ENCODE peak calls at places on chromosomes 6 and 20, in nine cellular contexts. I, L, C, M, A, H, X, Z and B are unnamed samples.

GRCh38 chr6:28401172-28401571 is 1.6 kb upstream of the ZSCAN12 start:
- DNase-seq in I (no peak), L (no peak), C (no peak), M (peak; percentile 76), A (no peak), H (no peak), X (no peak), Z (peak; percentile 32), B (no peak)

GRCh38 chr6:119102901-119103300 is 24.4 kb upstream of the FAM184A start:
- DNase-seq in I (no peak), L (no peak), C (no peak), M (no peak), A (no peak), H (no peak), X (no peak), Z (no peak), B (no peak)

GRCh38 chr6:91590191-91590590 is 1003.3 kb upstream of the MAP3K7 start:
- DNase-seq in I (no peak), L (no peak), C (no peak), M (no peak), A (no peak), H (no peak), X (no peak), Z (no peak), B (no peak)

GRCh38 chr6:113856571-113857564 is at the start of gene MARCKS:
- DNase-seq in I (peak; percentile 80), L (peak; percentile 50), C (peak; percentile 84), M (peak; percentile 80), A (peak; percentile 84), H (peak; percentile 75), X (peak; percentile 80), Z (peak; percentile 71), B (peak; percentile 78)

GRCh38 chr6:50724381-50725124 is 11.2 kb downstream of the TFAP2D start:
- DNase-seq in I (no peak), L (no peak), C (no peak), M (no peak), A (no peak), H (no peak), X (no peak), Z (no peak), B (no peak)

GRCh38 chr6:29200767-29201662 is 30.3 kb downstream of the OR2J2 start:
- DNase-seq in I (no peak), L (no peak), C (no peak), M (no peak), A (no peak), H (no peak), X (no peak), Z (no peak), B (peak; percentile 55)

GRCh38 chr6:147167576-147168461 is 36.4 kb upstream of the STXBP5 start:
- DNase-seq in I (no peak), L (no peak), C (no peak), M (no peak), A (no peak), H (no peak), X (no peak), Z (no peak), B (no peak)

GRCh38 chr20:12110274-12110673 is 192.6 kb downstream of the BTBD3 start:
- DNase-seq in I (no peak), L (no peak), C (no peak), M (no peak), A (no peak), H (no peak), X (no peak), Z (no peak), B (no peak)

GRCh38 chr6:44800171-44800671 is 412.7 kb downstream of the CDC5L start:
- DNase-seq in I (peak; percentile 84), L (peak; percentile 4), C (peak; percentile 38), M (peak; percentile 27), A (no peak), H (no peak), X (peak; percentile 16), Z (no peak), B (no peak)

GRCh38 chr20:37295001-37295400 is 5.5 kb downstream of the MANBAL start:
- DNase-seq in I (peak; percentile 90), L (peak; percentile 96), C (peak; percentile 59), M (peak; percentile 99), A (no peak), H (peak; percentile 95), X (peak; percentile 41), Z (peak; percentile 99), B (no peak)

GRCh38 chr6:161922631-161923119 is 648.8 kb upstream of the AGPAT4 start:
- DNase-seq in I (no peak), L (peak; percentile 48), C (peak; percentile 79), M (peak; percentile 76), A (no peak), H (no peak), X (no peak), Z (no peak), B (no peak)

GRCh38 chr20:54476336-54476928 is 1.0 kb downstream of the DOK5 start:
- DNase-seq in I (no peak), L (no peak), C (no peak), M (no peak), A (no peak), H (no peak), X (no peak), Z (no peak), B (no peak)

DNA sequence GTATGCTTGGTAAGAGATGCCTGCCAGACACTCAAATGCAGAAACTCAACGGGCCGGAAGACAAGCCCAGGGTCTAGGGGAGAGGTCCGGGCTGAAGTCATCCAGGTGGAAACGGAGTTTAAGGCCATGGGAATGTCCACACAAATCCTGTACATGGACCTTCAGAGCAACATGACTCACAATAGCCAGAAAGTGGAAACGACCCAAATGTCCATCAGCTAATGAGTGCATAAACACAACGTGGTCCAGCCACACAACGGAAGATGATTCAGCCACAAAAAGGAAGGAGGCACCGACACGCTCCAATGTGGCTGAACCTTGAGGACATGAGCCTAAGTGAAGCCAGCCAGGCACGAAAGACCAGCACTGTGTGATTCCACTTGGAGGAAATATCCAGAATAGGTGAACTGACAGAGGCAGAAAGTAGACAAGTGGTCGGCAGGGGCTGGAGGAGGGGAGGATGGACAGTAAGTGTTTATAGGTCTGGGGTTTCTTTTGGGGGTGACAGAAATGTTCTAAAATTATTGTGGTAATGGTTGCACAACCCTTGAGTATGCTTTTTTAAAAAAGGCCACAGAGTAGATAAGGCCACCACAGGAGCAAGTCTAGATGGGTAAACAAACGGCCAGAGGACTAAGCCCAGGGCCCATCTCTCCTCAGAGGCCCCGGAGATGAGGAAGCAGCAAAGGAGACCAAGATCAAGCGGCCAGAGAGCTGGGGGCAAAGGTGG is 105.6 kb downstream of the PREX1 start:
- DNase-seq in I (peak; percentile 91), L (no peak), C (no peak), M (no peak), A (no peak), H (peak; percentile 48), X (no peak), Z (no peak), B (no peak)
- TF ChIP-seq CTCF in I (no peak), L (no peak), C (no peak), M (no peak), A (no peak), H (no peak), X (no peak), Z (no peak), B (no peak)

DNA sequence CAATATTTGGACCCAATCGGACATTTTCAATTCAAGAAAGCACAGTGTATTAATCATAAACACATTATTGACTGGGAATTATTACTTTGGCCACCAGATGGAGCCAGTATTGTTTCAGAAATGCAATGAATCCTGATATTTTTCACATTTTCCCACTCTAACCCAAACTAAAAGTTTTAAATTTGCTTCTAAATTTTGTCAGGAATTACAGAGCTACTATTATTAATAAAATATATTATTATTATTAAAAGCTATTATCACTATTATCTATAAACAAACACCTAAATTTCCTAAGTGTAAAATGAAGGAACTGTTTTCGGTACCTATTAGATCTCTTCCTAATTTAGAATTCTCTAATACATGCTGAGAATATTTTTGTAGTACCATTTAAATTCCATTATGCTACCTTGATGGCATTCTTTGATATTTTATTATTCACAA is 245.3 kb downstream of the OGFRL1 start:
- DNase-seq in I (peak; percentile 31), L (peak; percentile 13), C (peak; percentile 49), M (peak; percentile 45), A (no peak), H (no peak), X (no peak), Z (no peak), B (no peak)
- TF ChIP-seq CTCF in I (peak; percentile 32), L (peak; percentile 72), C (peak; percentile 77), M (peak; percentile 48), A (no peak), H (peak; percentile 46), X (peak; percentile 34), Z (peak; percentile 75), B (peak; percentile 73)

DNA sequence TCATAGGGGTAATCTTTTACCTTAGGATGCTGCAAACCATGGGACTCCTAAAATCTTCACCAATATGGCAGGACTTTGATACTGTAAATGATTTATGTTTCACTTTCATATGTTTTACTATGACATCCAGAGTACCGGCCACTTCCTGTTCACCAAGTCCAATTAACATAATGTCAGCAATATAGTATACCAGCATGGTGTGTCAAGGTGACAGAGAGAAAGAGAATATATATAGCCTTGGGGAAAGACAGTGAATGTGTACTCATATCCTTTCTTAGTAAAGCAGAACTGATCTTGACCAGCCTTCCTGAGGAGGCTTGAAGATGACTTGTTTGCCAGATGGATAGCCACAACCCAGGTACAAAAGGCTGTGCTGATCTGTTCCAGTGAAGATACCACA is 127.9 kb downstream of the NRN1 start:
- DNase-seq in I (no peak), L (no peak), C (no peak), M (no peak), A (no peak), H (no peak), X (no peak), Z (no peak), B (no peak)
- TF ChIP-seq CTCF in I (no peak), L (no peak), C (no peak), M (no peak), A (no peak), H (no peak), X (no peak), Z (no peak), B (no peak)

GRCh38 chr6:37426945-37427510 is 6.0 kb upstream of the CMTR1 start:
- DNase-seq in I (no peak), L (no peak), C (no peak), M (no peak), A (no peak), H (no peak), X (no peak), Z (no peak), B (no peak)

GRCh38 chr6:37432590-37432915 is 468 bp upstream of the CMTR1 start:
- DNase-seq in I (no peak), L (no peak), C (no peak), M (no peak), A (no peak), H (no peak), X (no peak), Z (no peak), B (no peak)

GRCh38 chr6:37432916-37433656 is at the start of gene CMTR1:
- DNase-seq in I (peak; percentile 60), L (peak; percentile 92), C (peak; percentile 98), M (peak; percentile 93), A (peak; percentile 97), H (no peak), X (peak; percentile 95), Z (peak; percentile 58), B (peak; percentile 98)

GRCh38 chr6:37426058-37426944 is 6.7 kb upstream of the CMTR1 start:
- DNase-seq in I (no peak), L (no peak), C (no peak), M (no peak), A (no peak), H (no peak), X (no peak), Z (no peak), B (no peak)

DNA sequence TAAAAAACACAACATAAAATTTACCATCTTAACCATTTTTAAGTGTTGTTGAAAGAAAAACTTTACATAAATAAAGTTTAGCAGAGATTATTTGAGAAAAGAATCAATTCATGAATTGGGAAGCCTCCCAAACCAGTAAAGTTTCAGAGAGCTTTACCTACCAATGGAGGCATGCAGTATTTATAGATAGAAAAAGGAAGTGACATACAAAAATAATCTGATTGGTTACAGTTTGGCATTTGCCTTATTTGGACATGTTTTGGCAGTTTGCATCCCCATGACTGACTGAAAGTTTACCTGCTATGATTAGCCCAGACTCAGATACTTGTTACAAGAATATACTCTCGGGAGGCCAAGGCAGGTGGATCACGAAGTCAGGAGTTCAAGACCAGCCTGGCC is 3.7 kb upstream of the CMTR1 start:
- DNase-seq in I (no peak), L (no peak), C (no peak), M (no peak), A (no peak), H (no peak), X (no peak), Z (no peak), B (no peak)
- TF ChIP-seq CTCF in I (no peak), L (no peak), C (no peak), M (no peak), A (no peak), H (no peak), X (no peak), Z (no peak), B (no peak)